ENCODE peak calls at places on chromosomes 4 and X, in nine cellular contexts. One of them, this sample, is unnamed.

GRCh38 chrX:101051549-101052302 is at the start of gene TRMT2B:
- DNase-seq in tibial artery: peak
- DNase-seq in heart right ventricle: peak
- DNase-seq in right atrium auricular region: peak
- DNase-seq in lower lobe of right lung: peak
- DNase-seq in mammary epithelial cell: peak
- DNase-seq in upper lobe of left lung: peak
- DNase-seq in brain microvascular endothelial cell: peak
- DNase-seq in thyroid gland: peak
- DNase-seq in this sample: peak

GRCh38 chrX:110108381-110108796 is 105.5 kb downstream of the TMEM164 start:
- DNase-seq in tibial artery: peak
- DNase-seq in heart right ventricle: no peak
- DNase-seq in right atrium auricular region: no peak
- DNase-seq in lower lobe of right lung: no peak
- DNase-seq in mammary epithelial cell: no peak
- DNase-seq in upper lobe of left lung: no peak
- DNase-seq in brain microvascular endothelial cell: peak
- DNase-seq in thyroid gland: peak
- DNase-seq in this sample: no peak

GRCh38 chr4:26885912-26886274 is 25.3 kb downstream of the STIM2 start:
- DNase-seq in tibial artery: no peak
- DNase-seq in heart right ventricle: no peak
- DNase-seq in right atrium auricular region: no peak
- DNase-seq in lower lobe of right lung: no peak
- DNase-seq in mammary epithelial cell: no peak
- DNase-seq in upper lobe of left lung: no peak
- DNase-seq in brain microvascular endothelial cell: no peak
- DNase-seq in thyroid gland: no peak
- DNase-seq in this sample: no peak

GRCh38 chr4:140764785-140765392 is 8.7 kb upstream of the TBC1D9 start:
- DNase-seq in tibial artery: no peak
- DNase-seq in heart right ventricle: no peak
- DNase-seq in right atrium auricular region: no peak
- DNase-seq in lower lobe of right lung: no peak
- DNase-seq in mammary epithelial cell: peak
- DNase-seq in upper lobe of left lung: no peak
- DNase-seq in brain microvascular endothelial cell: no peak
- DNase-seq in thyroid gland: peak
- DNase-seq in this sample: no peak

GRCh38 chr4:147287588-147287890 is 193.4 kb upstream of the EDNRA start:
- DNase-seq in tibial artery: no peak
- DNase-seq in heart right ventricle: no peak
- DNase-seq in right atrium auricular region: no peak
- DNase-seq in lower lobe of right lung: no peak
- DNase-seq in mammary epithelial cell: no peak
- DNase-seq in upper lobe of left lung: no peak
- DNase-seq in brain microvascular endothelial cell: no peak
- DNase-seq in thyroid gland: no peak
- DNase-seq in this sample: no peak

GRCh38 chr4:100288811-100289529 is 98.7 kb upstream of the DDIT4L start:
- DNase-seq in tibial artery: no peak
- DNase-seq in heart right ventricle: no peak
- DNase-seq in right atrium auricular region: no peak
- DNase-seq in lower lobe of right lung: no peak
- DNase-seq in mammary epithelial cell: peak
- DNase-seq in upper lobe of left lung: no peak
- DNase-seq in brain microvascular endothelial cell: no peak
- DNase-seq in thyroid gland: no peak
- DNase-seq in this sample: no peak

GRCh38 chrX:107537815-107538214 is 88.4 kb downstream of the FRMPD3 start:
- DNase-seq in tibial artery: no peak
- DNase-seq in heart right ventricle: no peak
- DNase-seq in right atrium auricular region: no peak
- DNase-seq in lower lobe of right lung: no peak
- DNase-seq in mammary epithelial cell: peak
- DNase-seq in upper lobe of left lung: no peak
- DNase-seq in brain microvascular endothelial cell: peak
- DNase-seq in thyroid gland: no peak
- DNase-seq in this sample: no peak

GRCh38 chrX:41912922-41913321 is 10.4 kb downstream of the CASK start:
- DNase-seq in tibial artery: no peak
- DNase-seq in heart right ventricle: no peak
- DNase-seq in right atrium auricular region: no peak
- DNase-seq in lower lobe of right lung: no peak
- DNase-seq in mammary epithelial cell: peak
- DNase-seq in upper lobe of left lung: no peak
- DNase-seq in brain microvascular endothelial cell: no peak
- DNase-seq in thyroid gland: no peak
- DNase-seq in this sample: no peak

GRCh38 chrX:36266155-36266554 is 346.6 kb downstream of the CFAP47 start:
- DNase-seq in tibial artery: no peak
- DNase-seq in heart right ventricle: no peak
- DNase-seq in right atrium auricular region: no peak
- DNase-seq in lower lobe of right lung: no peak
- DNase-seq in mammary epithelial cell: no peak
- DNase-seq in upper lobe of left lung: no peak
- DNase-seq in brain microvascular endothelial cell: no peak
- DNase-seq in thyroid gland: no peak
- DNase-seq in this sample: no peak

GRCh38 chrX:140766024-140766611 is 56.6 kb downstream of the LINC00632 start:
- DNase-seq in tibial artery: peak
- DNase-seq in heart right ventricle: peak
- DNase-seq in right atrium auricular region: peak
- DNase-seq in lower lobe of right lung: no peak
- DNase-seq in mammary epithelial cell: peak
- DNase-seq in upper lobe of left lung: no peak
- DNase-seq in brain microvascular endothelial cell: peak
- DNase-seq in thyroid gland: peak
- DNase-seq in this sample: peak

GRCh38 chr4:21191304-21191703 is 491.0 kb downstream of the PACRGL start:
- DNase-seq in tibial artery: no peak
- DNase-seq in heart right ventricle: no peak
- DNase-seq in right atrium auricular region: no peak
- DNase-seq in lower lobe of right lung: no peak
- DNase-seq in mammary epithelial cell: no peak
- DNase-seq in upper lobe of left lung: no peak
- DNase-seq in brain microvascular endothelial cell: no peak
- DNase-seq in thyroid gland: no peak
- DNase-seq in this sample: no peak

GRCh38 chrX:3526749-3527148 is 180.3 kb upstream of the MXRA5 start:
- DNase-seq in tibial artery: no peak
- DNase-seq in heart right ventricle: no peak
- DNase-seq in right atrium auricular region: no peak
- DNase-seq in lower lobe of right lung: no peak
- DNase-seq in mammary epithelial cell: no peak
- DNase-seq in upper lobe of left lung: no peak
- DNase-seq in brain microvascular endothelial cell: peak
- DNase-seq in thyroid gland: no peak
- DNase-seq in this sample: no peak

GRCh38 chrX:82218361-82218760 is 1016.5 kb downstream of the SH3BGRL start:
- DNase-seq in tibial artery: no peak
- DNase-seq in heart right ventricle: no peak
- DNase-seq in right atrium auricular region: no peak
- DNase-seq in lower lobe of right lung: no peak
- DNase-seq in mammary epithelial cell: peak
- DNase-seq in upper lobe of left lung: no peak
- DNase-seq in brain microvascular endothelial cell: no peak
- DNase-seq in thyroid gland: no peak
- DNase-seq in this sample: no peak

GRCh38 chr4:162586266-162586665 is 422.5 kb upstream of the FSTL5 start:
- DNase-seq in tibial artery: no peak
- DNase-seq in heart right ventricle: no peak
- DNase-seq in right atrium auricular region: no peak
- DNase-seq in lower lobe of right lung: no peak
- DNase-seq in mammary epithelial cell: no peak
- DNase-seq in upper lobe of left lung: no peak
- DNase-seq in brain microvascular endothelial cell: no peak
- DNase-seq in thyroid gland: no peak
- DNase-seq in this sample: no peak

GRCh38 chrX:150692837-150693781 is at the start of gene MTMR1:
- DNase-seq in tibial artery: peak
- DNase-seq in heart right ventricle: peak
- DNase-seq in right atrium auricular region: no peak
- DNase-seq in lower lobe of right lung: peak
- DNase-seq in mammary epithelial cell: no peak
- DNase-seq in upper lobe of left lung: peak
- DNase-seq in brain microvascular endothelial cell: no peak
- DNase-seq in thyroid gland: peak
- DNase-seq in this sample: no peak

GRCh38 chrX:150690126-150690525 is 3.1 kb upstream of the MTMR1 start:
- DNase-seq in tibial artery: no peak
- DNase-seq in heart right ventricle: no peak
- DNase-seq in right atrium auricular region: no peak
- DNase-seq in lower lobe of right lung: no peak
- DNase-seq in mammary epithelial cell: peak
- DNase-seq in upper lobe of left lung: no peak
- DNase-seq in brain microvascular endothelial cell: peak
- DNase-seq in thyroid gland: no peak
- DNase-seq in this sample: no peak

GRCh38 chrX:150693782-150694574 is 782 bp downstream of the MTMR1 start:
- DNase-seq in tibial artery: peak
- DNase-seq in heart right ventricle: peak
- DNase-seq in right atrium auricular region: no peak
- DNase-seq in lower lobe of right lung: peak
- DNase-seq in mammary epithelial cell: peak
- DNase-seq in upper lobe of left lung: peak
- DNase-seq in brain microvascular endothelial cell: peak
- DNase-seq in thyroid gland: peak
- DNase-seq in this sample: no peak

GRCh38 chrX:150694738-150695410 is 1.7 kb downstream of the MTMR1 start:
- DNase-seq in tibial artery: no peak
- DNase-seq in heart right ventricle: no peak
- DNase-seq in right atrium auricular region: no peak
- DNase-seq in lower lobe of right lung: no peak
- DNase-seq in mammary epithelial cell: no peak
- DNase-seq in upper lobe of left lung: no peak
- DNase-seq in brain microvascular endothelial cell: no peak
- DNase-seq in thyroid gland: no peak
- DNase-seq in this sample: no peak

DNA sequence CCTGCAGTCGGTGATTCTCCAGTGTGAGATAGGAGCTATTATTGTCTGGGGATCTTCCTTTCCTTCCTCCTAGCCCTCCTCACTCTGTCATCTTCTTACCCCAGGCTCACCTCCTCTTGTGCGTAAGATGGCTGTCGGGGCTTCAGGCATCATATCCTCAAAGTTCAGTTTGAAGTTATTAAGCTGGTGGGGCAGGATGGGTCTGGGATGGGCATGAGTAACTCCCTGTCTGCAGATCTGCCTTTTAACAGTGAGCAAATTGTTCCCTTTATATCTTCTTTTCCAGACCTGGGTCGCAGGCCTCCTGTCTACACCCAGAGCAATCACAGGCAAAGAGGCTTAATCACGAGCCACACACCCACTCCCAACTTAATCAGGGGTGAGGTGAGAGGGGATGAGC is 900 bp upstream of the MTMR1 start:
- DNase-seq in tibial artery: no peak
- DNase-seq in heart right ventricle: no peak
- DNase-seq in right atrium auricular region: no peak
- DNase-seq in lower lobe of right lung: no peak
- DNase-seq in mammary epithelial cell: no peak
- DNase-seq in upper lobe of left lung: no peak
- DNase-seq in brain microvascular endothelial cell: no peak
- DNase-seq in thyroid gland: no peak
- DNase-seq in this sample: no peak
- H3K4me3 ChIP-seq in tibial artery: peak
- H3K4me3 ChIP-seq in heart right ventricle: no peak
- H3K4me3 ChIP-seq in right atrium auricular region: peak
- H3K4me3 ChIP-seq in lower lobe of right lung: peak
- H3K4me3 ChIP-seq in mammary epithelial cell: no peak
- H3K4me3 ChIP-seq in upper lobe of left lung: peak
- H3K4me3 ChIP-seq in brain microvascular endothelial cell: no peak
- H3K4me3 ChIP-seq in thyroid gland: peak
- H3K4me3 ChIP-seq in this sample: peak

DNA sequence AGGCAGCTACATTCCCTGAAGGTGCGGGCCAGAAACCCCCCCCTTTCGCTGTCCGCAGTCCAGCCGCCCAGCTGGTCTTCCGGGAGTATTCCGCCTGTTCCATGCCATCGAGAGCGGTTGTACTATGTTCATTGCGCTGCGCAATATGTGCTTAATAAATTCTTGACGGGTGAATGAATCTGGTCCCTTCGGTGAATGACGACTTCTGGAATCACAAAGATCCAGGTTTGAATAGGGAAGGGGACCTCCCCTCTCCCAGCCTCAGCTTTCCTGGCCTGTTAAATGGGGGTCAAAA is 777 bp upstream of the TFE3 start:
- DNase-seq in tibial artery: no peak
- DNase-seq in heart right ventricle: no peak
- DNase-seq in right atrium auricular region: no peak
- DNase-seq in lower lobe of right lung: no peak
- DNase-seq in mammary epithelial cell: no peak
- DNase-seq in upper lobe of left lung: no peak
- DNase-seq in brain microvascular endothelial cell: no peak
- DNase-seq in thyroid gland: no peak
- DNase-seq in this sample: no peak
- TF ChIP-seq CTCF in tibial artery: no peak
- TF ChIP-seq CTCF in heart right ventricle: no peak
- TF ChIP-seq CTCF in right atrium auricular region: no peak
- TF ChIP-seq CTCF in lower lobe of right lung: no peak
- TF ChIP-seq CTCF in mammary epithelial cell: no peak
- TF ChIP-seq CTCF in upper lobe of left lung: peak
- TF ChIP-seq CTCF in brain microvascular endothelial cell: no peak
- TF ChIP-seq CTCF in thyroid gland: no peak
- TF ChIP-seq CTCF in this sample: no peak

GRCh38 chrX:102744307-102744706 is 23.8 kb downstream of the GPRASP3 start:
- DNase-seq in tibial artery: no peak
- DNase-seq in heart right ventricle: no peak
- DNase-seq in right atrium auricular region: no peak
- DNase-seq in lower lobe of right lung: no peak
- DNase-seq in mammary epithelial cell: no peak
- DNase-seq in upper lobe of left lung: no peak
- DNase-seq in brain microvascular endothelial cell: no peak
- DNase-seq in thyroid gland: no peak
- DNase-seq in this sample: no peak

GRCh38 chrX:102746134-102746584 is 25.6 kb downstream of the GPRASP3 start:
- DNase-seq in tibial artery: no peak
- DNase-seq in heart right ventricle: peak
- DNase-seq in right atrium auricular region: no peak
- DNase-seq in lower lobe of right lung: peak
- DNase-seq in mammary epithelial cell: no peak
- DNase-seq in upper lobe of left lung: peak
- DNase-seq in brain microvascular endothelial cell: no peak
- DNase-seq in thyroid gland: peak
- DNase-seq in this sample: peak

GRCh38 chrX:102739642-102740041 is 19.1 kb downstream of the GPRASP3 start:
- DNase-seq in tibial artery: no peak
- DNase-seq in heart right ventricle: no peak
- DNase-seq in right atrium auricular region: no peak
- DNase-seq in lower lobe of right lung: no peak
- DNase-seq in mammary epithelial cell: no peak
- DNase-seq in upper lobe of left lung: no peak
- DNase-seq in brain microvascular endothelial cell: peak
- DNase-seq in thyroid gland: no peak
- DNase-seq in this sample: no peak

GRCh38 chrX:102745513-102746133 is 25.1 kb downstream of the GPRASP3 start:
- DNase-seq in tibial artery: no peak
- DNase-seq in heart right ventricle: peak
- DNase-seq in right atrium auricular region: no peak
- DNase-seq in lower lobe of right lung: peak
- DNase-seq in mammary epithelial cell: no peak
- DNase-seq in upper lobe of left lung: peak
- DNase-seq in brain microvascular endothelial cell: no peak
- DNase-seq in thyroid gland: peak
- DNase-seq in this sample: no peak
- H3K4me3 ChIP-seq in tibial artery: peak
- H3K4me3 ChIP-seq in heart right ventricle: peak
- H3K4me3 ChIP-seq in right atrium auricular region: peak
- H3K4me3 ChIP-seq in lower lobe of right lung: peak
- H3K4me3 ChIP-seq in mammary epithelial cell: peak
- H3K4me3 ChIP-seq in upper lobe of left lung: peak
- H3K4me3 ChIP-seq in brain microvascular endothelial cell: peak
- H3K4me3 ChIP-seq in thyroid gland: peak
- H3K4me3 ChIP-seq in this sample: peak

GRCh38 chr4:143581331-143581961 is 67.9 kb downstream of the SMARCA5 start:
- DNase-seq in tibial artery: no peak
- DNase-seq in heart right ventricle: no peak
- DNase-seq in right atrium auricular region: no peak
- DNase-seq in lower lobe of right lung: no peak
- DNase-seq in mammary epithelial cell: no peak
- DNase-seq in upper lobe of left lung: no peak
- DNase-seq in brain microvascular endothelial cell: no peak
- DNase-seq in thyroid gland: no peak
- DNase-seq in this sample: no peak
- TF ChIP-seq CTCF in tibial artery: no peak
- TF ChIP-seq CTCF in heart right ventricle: no peak
- TF ChIP-seq CTCF in right atrium auricular region: no peak
- TF ChIP-seq CTCF in lower lobe of right lung: no peak
- TF ChIP-seq CTCF in mammary epithelial cell: no peak
- TF ChIP-seq CTCF in upper lobe of left lung: no peak
- TF ChIP-seq CTCF in brain microvascular endothelial cell: no peak
- TF ChIP-seq CTCF in thyroid gland: no peak
- TF ChIP-seq CTCF in this sample: no peak